ENCODE peak calls at places on chromosomes 3 and 15, in ten cellular contexts. E, D, Q, J, M, K, P, U, R and G are unnamed samples. For H3K27me3, the result is how much of the 10 kb centered on the place peaks cover.

GRCh38 chr3:196813903-196814302 is 53.8 kb upstream of the SENP5 start:
- DNase-seq in E (no peak), P (no peak), J (no peak), K (no peak), D (no peak), U (no peak), Q (peak), M (no peak), R (peak), G (no peak)

GRCh38 chr15:81161851-81162250 is 27.8 kb downstream of the CFAP161 start:
- DNase-seq in D (no peak), U (no peak), Q (no peak), K (no peak), E (no peak), J (no peak), R (no peak), P (no peak), M (no peak), G (no peak)

GRCh38 chr3:141746962-141747361 is 8.9 kb downstream of the RNF7 start:
- DNase-seq in E (no peak), P (no peak), J (no peak), R (no peak), M (no peak), U (no peak), Q (no peak), K (no peak), D (no peak), G (no peak)

GRCh38 chr3:46948830-46949671 is 27.5 kb downstream of the CCDC12 start:
- DNase-seq in P (no peak), E (peak), U (peak), Q (no peak), R (no peak), M (no peak), J (no peak), D (peak), K (no peak), G (no peak)

GRCh38 chr15:70557506-70558258 is 205.7 kb downstream of the UACA start:
- DNase-seq in P (no peak), Q (no peak), K (no peak), M (no peak), J (no peak), E (no peak), U (no peak), R (no peak), D (peak), G (no peak)

GRCh38 chr15:90425726-90426346 is 37.8 kb downstream of the IQGAP1 start:
- DNase-seq in D (no peak), P (no peak), K (no peak), J (no peak), M (no peak), E (no peak), R (no peak), U (no peak), Q (no peak), G (no peak)

GRCh38 chr15:87348746-87349145 is 907.8 kb downstream of the NTRK3 start:
- DNase-seq in M (no peak), D (no peak), R (peak), E (no peak), U (no peak), P (no peak), Q (peak), K (no peak), J (no peak), G (no peak)

GRCh38 chr15:44381223-44381622 is 46.2 kb upstream of the CTDSPL2 start:
- DNase-seq in R (no peak), E (no peak), K (no peak), P (no peak), U (no peak), M (no peak), D (no peak), Q (no peak), J (no peak), G (no peak)

GRCh38 chr3:143244516-143245063 is 125.0 kb downstream of the CHST2 start:
- DNase-seq in P (no peak), D (peak), J (no peak), U (peak), E (no peak), Q (no peak), R (no peak), M (no peak), K (no peak), G (no peak)

GRCh38 chr3:127131625-127132170 is 61.2 kb upstream of the PRR23E start:
- DNase-seq in R (no peak), E (no peak), K (no peak), J (no peak), M (no peak), P (no peak), U (no peak), D (no peak), Q (no peak), G (no peak)

GRCh38 chr3:168117853-168118313 is 22.2 kb upstream of the GOLIM4 start:
- DNase-seq in R (peak), D (no peak), E (no peak), J (no peak), Q (no peak), M (no peak), P (no peak), U (no peak), K (no peak), G (no peak)

GRCh38 chr15:25838871-25839195 is 24.3 kb downstream of the ATP10A start:
- DNase-seq in P (no peak), K (no peak), U (no peak), D (no peak), E (no peak), R (no peak), J (no peak), M (no peak), Q (no peak), G (no peak)

GRCh38 chr15:56038015-56038414 is 44.6 kb upstream of the NEDD4 start:
- DNase-seq in E (no peak), U (no peak), M (no peak), D (no peak), R (no peak), Q (peak), P (no peak), J (no peak), K (no peak), G (no peak)

GRCh38 chr15:52445954-52446353 is 82.7 kb downstream of the MYO5A start:
- DNase-seq in J (no peak), K (no peak), D (peak), P (no peak), R (no peak), M (no peak), Q (no peak), E (no peak), U (no peak), G (no peak)

GRCh38 chr15:100844167-100844566 is 35.5 kb upstream of the ALDH1A3 start:
- DNase-seq in E (no peak), Q (no peak), U (no peak), R (no peak), J (no peak), P (no peak), M (no peak), K (no peak), D (no peak), G (no peak)

GRCh38 chr15:64527263-64527984 is 67.0 kb downstream of the ZNF609 start:
- DNase-seq in P (no peak), K (no peak), Q (peak), J (no peak), U (no peak), D (no peak), R (peak), E (no peak), M (no peak), G (no peak)

GRCh38 chr3:9887478-9887877 is 2.9 kb upstream of the JAGN1 start:
- DNase-seq in E (no peak), Q (no peak), R (no peak), U (no peak), P (no peak), M (no peak), D (no peak), J (no peak), K (no peak), G (no peak)

GRCh38 chr15:66004618-66005262 is 135.4 kb downstream of the RAB11A start:
- DNase-seq in Q (peak), R (peak), P (no peak), M (no peak), E (no peak), K (no peak), U (peak), D (no peak), J (peak), G (peak)

GRCh38 chr3:120693439-120694172 is 11.6 kb upstream of the HGD start:
- DNase-seq in Q (peak), D (no peak), U (no peak), M (no peak), E (no peak), K (no peak), R (no peak), P (no peak), J (no peak), G (no peak)

DNA sequence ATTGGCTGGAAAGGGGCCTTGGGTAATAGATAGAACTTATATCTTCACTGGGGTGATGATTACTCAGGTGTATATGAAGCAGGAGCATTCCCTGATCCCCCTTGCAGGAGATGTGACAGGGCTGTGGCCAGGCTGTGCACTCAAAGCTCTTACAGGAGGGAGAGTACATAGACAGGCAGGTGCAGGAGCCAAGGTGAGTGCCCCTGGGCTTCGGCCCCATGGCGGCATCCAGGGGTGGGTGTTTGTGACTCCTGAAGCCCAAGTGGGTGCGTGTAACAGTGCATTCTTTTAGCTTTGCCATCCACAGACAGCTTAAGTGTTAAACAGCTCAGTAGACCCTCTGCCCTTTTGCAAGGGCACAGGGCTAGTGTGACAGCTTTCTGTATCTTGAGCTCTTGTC is 236.6 kb upstream of the GPR149 start:
- DNase-seq in M (no peak), U (no peak), K (no peak), P (no peak), D (no peak), R (no peak), Q (no peak), E (no peak), J (no peak), G (no peak)
- H3K27me3 ChIP-seq in M (under half), U (under half), K (under half), P (under half), D (under half), R (under half), Q (under half), E (under half), J (under half), G (under half)

GRCh38 chr15:60633426-60633968 is 154.6 kb upstream of the ICE2 start:
- DNase-seq in R (no peak), Q (no peak), K (no peak), U (no peak), P (no peak), J (no peak), M (no peak), E (no peak), D (no peak), G (no peak)

GRCh38 chr15:60631620-60632019 is 152.7 kb upstream of the ICE2 start:
- DNase-seq in D (no peak), J (no peak), M (no peak), Q (no peak), E (no peak), K (no peak), P (no peak), U (no peak), R (no peak), G (no peak)

GRCh38 chr15:60639502-60639901 is 160.6 kb upstream of the ICE2 start:
- DNase-seq in R (no peak), J (no peak), P (no peak), E (no peak), D (no peak), K (no peak), U (no peak), Q (no peak), M (no peak), G (no peak)

GRCh38 chr15:60635507-60636352 is 156.8 kb upstream of the ICE2 start:
- DNase-seq in K (no peak), Q (no peak), M (no peak), D (no peak), R (no peak), J (no peak), P (no peak), U (no peak), E (no peak), G (no peak)

GRCh38 chr15:60634815-60635214 is 155.9 kb upstream of the ICE2 start:
- DNase-seq in D (no peak), Q (peak), K (no peak), P (peak), J (no peak), M (no peak), U (no peak), E (no peak), R (no peak), G (no peak)
- H3K27me3 ChIP-seq in D (under half), Q (under half), K (under half), P (under half), J (under half), M (under half), U (under half), E (under half), R (under half), G (under half)

GRCh38 chr3:128485283-128486156 is 7.5 kb downstream of the GATA2 start:
- DNase-seq in U (no peak), R (no peak), E (no peak), P (no peak), Q (no peak), D (no peak), M (no peak), K (no peak), J (no peak), G (peak)
- H3K27me3 ChIP-seq in U (half or more), R (half or more), E (half or more), P (under half), Q (under half), D (half or more), M (under half), K (half or more), J (half or more), G (half or more)

GRCh38 chr3:38648659-38649499 is 608 bp downstream of the SCN5A start:
- DNase-seq in M (no peak), P (peak), E (peak), D (peak), R (no peak), U (no peak), J (no peak), K (no peak), Q (no peak), G (peak)

GRCh38 chr3:38646062-38646461 is 3.4 kb downstream of the SCN5A start:
- DNase-seq in R (no peak), M (no peak), J (no peak), U (no peak), D (no peak), K (no peak), P (peak), E (peak), Q (no peak), G (no peak)

GRCh38 chr3:38648024-38648658 is 1.3 kb downstream of the SCN5A start:
- DNase-seq in U (no peak), J (no peak), K (no peak), E (peak), P (peak), Q (no peak), D (peak), M (no peak), R (no peak), G (no peak)

GRCh38 chr3:38646630-38647029 is 2.9 kb downstream of the SCN5A start:
- DNase-seq in U (no peak), K (no peak), J (no peak), R (no peak), D (peak), M (no peak), E (peak), Q (peak), P (peak), G (peak)

GRCh38 chr3:38647217-38647970 is 2.1 kb downstream of the SCN5A start:
- DNase-seq in P (peak), J (no peak), R (no peak), Q (no peak), M (no peak), U (no peak), K (no peak), E (peak), D (no peak), G (no peak)
- H3K27me3 ChIP-seq in P (under half), J (half or more), R (under half), Q (under half), M (under half), U (half or more), K (under half), E (under half), D (under half), G (under half)

DNA sequence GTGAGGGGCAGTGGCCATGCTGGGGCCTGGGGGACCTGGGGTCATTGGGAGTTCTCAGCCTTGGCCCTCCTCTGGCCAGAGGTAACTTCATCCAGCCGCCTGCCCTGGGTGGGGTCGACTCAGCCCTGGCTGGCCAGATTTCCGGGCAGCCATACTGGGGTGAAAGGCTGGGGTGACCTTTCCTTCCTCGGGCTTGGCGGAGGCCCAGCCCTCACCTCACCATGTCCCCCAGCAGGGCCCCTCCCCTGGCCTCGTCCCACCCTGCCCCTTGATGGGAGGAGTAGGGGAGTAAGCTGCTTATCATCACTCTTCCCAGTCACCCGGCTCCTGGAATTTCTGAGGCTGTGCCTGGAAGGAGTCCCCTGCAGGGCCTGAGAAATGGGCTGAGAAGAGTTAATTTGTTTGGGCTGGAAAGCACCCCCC is 5.4 kb downstream of the SEMA3F start:
- DNase-seq in R (no peak), U (peak), M (no peak), D (no peak), Q (no peak), K (no peak), P (no peak), E (no peak), J (no peak), G (no peak)
- H3K27me3 ChIP-seq in R (under half), U (under half), M (under half), D (under half), Q (under half), K (under half), P (under half), E (under half), J (half or more), G (under half)